ENCODE peak calls at places on chromosomes 16 and 17, in five cellular contexts. K is heart left ventricle, S is cardiac muscle cell, D is tibial artery, Z is PC-9. X is an unnamed sample.

GRCh38 chr16:4690946-4691665 is 2.3 kb upstream of the NUDT16L1 start:
- DNase-seq in K (peak; percentile 59), S (no peak), D (no peak), Z (no peak), X (no peak)

GRCh38 chr16:19718624-19718965 is 524 bp downstream of the IQCK start:
- DNase-seq in K (no peak), S (no peak), D (no peak), Z (no peak), X (no peak)

GRCh38 chr17:1724869-1725641 is 551 bp downstream of the WDR81 start:
- DNase-seq in K (peak; percentile 75), S (no peak), D (peak; percentile 74), Z (no peak), X (no peak)

GRCh38 chr17:2050246-2050866 is 4.5 kb upstream of the HIC1 start:
- DNase-seq in K (peak; percentile 83), S (peak; percentile 83), D (no peak), Z (no peak), X (peak; percentile 63)

GRCh38 chr17:19021622-19022083 is 17.1 kb upstream of the FAM83G start:
- DNase-seq in K (peak; percentile 55), S (no peak), D (no peak), Z (no peak), X (no peak)

GRCh38 chr17:3025421-3026124 is 37.8 kb downstream of the OR1D5 start:
- DNase-seq in K (no peak), S (no peak), D (peak; percentile 49), Z (no peak), X (no peak)

GRCh38 chr17:77899494-77899893 is 59.0 kb upstream of the TNRC6C start:
- DNase-seq in K (no peak), S (no peak), D (peak; percentile 47), Z (no peak), X (no peak)

GRCh38 chr16:9260665-9261064 is 169.2 kb downstream of the HAPSTR1 start:
- DNase-seq in K (no peak), S (no peak), D (no peak), Z (no peak), X (no peak)

GRCh38 chr17:59769891-59770290 is 62.4 kb downstream of the VMP1 start:
- DNase-seq in K (no peak), S (no peak), D (no peak), Z (peak; percentile 67), X (no peak)

GRCh38 chr16:533391-534088 is 6.0 kb downstream of the CAPN15 start:
- DNase-seq in K (no peak), S (peak; percentile 51), D (no peak), Z (no peak), X (no peak)

GRCh38 chr16:8168016-8168415 is 422.3 kb downstream of the TMEM114 start:
- DNase-seq in K (no peak), S (no peak), D (no peak), Z (no peak), X (no peak)

GRCh38 chr17:58307468-58308172 is 21.0 kb downstream of the TSPOAP1 start:
- DNase-seq in K (no peak), S (no peak), D (no peak), Z (no peak), X (peak; percentile 40)

GRCh38 chr17:61247438-61247837 is 152.2 kb upstream of the TBX2 start:
- DNase-seq in K (no peak), S (no peak), D (no peak), Z (no peak), X (peak; percentile 75)

GRCh38 chr17:59361916-59362810 is 30.7 kb downstream of the YPEL2 start:
- DNase-seq in K (no peak), S (no peak), D (peak; percentile 64), Z (peak; percentile 86), X (peak; percentile 88)

DNA sequence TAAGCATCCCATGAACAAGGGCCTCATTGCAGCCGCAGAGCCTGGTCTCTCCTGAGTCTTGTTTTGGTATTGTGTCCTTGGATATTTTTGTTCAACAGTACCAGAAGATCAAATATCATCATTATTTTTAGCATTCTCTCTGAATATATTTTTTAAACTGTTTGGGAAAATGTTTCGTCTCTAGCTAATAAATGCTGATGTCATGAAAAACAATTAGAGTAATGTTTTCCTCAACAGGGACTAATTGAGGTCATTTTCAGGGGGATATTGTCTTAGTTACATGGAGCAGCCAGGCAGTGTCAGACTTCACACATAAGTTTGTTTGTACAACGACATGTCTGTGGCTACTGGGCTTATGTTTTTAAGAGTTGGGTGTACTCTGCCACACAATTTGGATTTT is 805.3 kb upstream of the SOX9 start:
- DNase-seq in K (no peak), S (no peak), D (no peak), Z (no peak), X (no peak)
- H3K4me1 ChIP-seq in K (no peaks in the 10 kb centered on the region), S (no peaks in the 10 kb centered on the region), D (no peaks in the 10 kb centered on the region), Z (no peaks in the 10 kb centered on the region), X (no peaks in the 10 kb centered on the region)

GRCh38 chr17:81690549-81690948 is 6.7 kb downstream of the HGS start:
- DNase-seq in K (peak; percentile 59), S (no peak), D (no peak), Z (no peak), X (no peak)
- H3K36me3 ChIP-seq in K (peaks cover 100% of the 10 kb centered on the region), S (peaks cover 39% of the 10 kb centered on the region), D (peaks cover 97% of the 10 kb centered on the region), Z (no peaks in the 10 kb centered on the region), X (peaks cover 100% of the 10 kb centered on the region)

DNA sequence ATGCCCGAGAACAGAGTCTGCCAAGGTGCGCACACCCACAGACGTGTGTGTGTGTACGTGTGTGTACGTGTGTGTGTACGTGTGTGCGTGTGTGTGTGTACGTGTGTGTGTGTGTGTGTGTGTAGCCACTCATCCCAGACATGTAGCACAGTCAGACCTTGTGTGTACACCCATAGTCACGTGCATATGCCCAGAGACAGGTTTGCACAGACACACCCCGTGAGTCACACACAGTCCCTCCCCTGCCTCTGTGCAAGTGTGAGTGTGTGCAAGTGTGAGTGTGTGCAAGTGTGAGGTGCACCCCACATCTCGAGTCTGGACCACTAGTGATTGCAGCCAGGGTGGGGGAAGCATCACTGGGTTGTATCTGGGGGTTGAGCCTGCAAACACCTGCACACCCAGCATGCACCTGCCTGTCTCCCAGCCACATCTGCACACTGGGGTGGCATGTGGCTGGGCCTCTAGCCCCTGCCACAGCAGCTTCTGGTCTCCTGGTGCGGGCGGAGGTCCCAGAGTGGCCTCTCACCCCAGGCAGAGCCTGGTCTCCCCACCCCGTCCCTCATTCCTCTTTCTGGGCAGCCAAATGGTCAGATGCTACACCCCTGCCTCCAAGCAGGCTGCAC is 23.6 kb downstream of the BAHCC1 start:
- DNase-seq in K (no peak), S (no peak), D (no peak), Z (no peak), X (no peak)
- H3K27me3 ChIP-seq in K (no peaks in the 10 kb centered on the region), S (no peaks in the 10 kb centered on the region), D (no peaks in the 10 kb centered on the region), Z (no peaks in the 10 kb centered on the region), X (no peaks in the 10 kb centered on the region)

GRCh38 chr16:84929421-84930297 is 81.7 kb downstream of the ZDHHC7 start:
- DNase-seq in K (no peak), S (no peak), D (no peak), Z (no peak), X (no peak)
- H3K4me1 ChIP-seq in K (peaks cover 52% of the 10 kb centered on the region), S (peaks cover 8% of the 10 kb centered on the region), D (peaks cover 13% of the 10 kb centered on the region), Z (no peaks in the 10 kb centered on the region), X (no peaks in the 10 kb centered on the region)

DNA sequence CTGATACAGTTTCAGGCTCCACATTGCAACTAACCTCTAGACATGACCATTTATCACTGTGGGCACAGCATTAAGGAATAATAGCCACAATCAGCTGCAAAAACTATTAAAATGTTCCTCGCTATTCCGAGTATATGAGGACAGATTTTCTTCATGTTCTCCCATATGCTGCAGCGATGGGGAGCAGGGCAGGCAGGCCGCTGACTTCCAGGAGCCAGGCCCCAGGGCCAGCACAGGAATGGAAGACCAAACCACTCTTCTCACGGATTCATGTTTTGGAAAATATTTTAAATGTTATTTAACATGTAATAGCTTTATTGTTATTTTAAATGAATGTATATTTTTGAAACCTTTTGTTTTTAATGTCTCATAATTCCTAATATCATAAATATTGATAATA is 43.8 kb upstream of the ENDOV start:
- DNase-seq in K (no peak), S (no peak), D (no peak), Z (no peak), X (no peak)
- H3K36me3 ChIP-seq in K (peaks cover 99% of the 10 kb centered on the region), S (peaks cover 28% of the 10 kb centered on the region), D (peaks cover 96% of the 10 kb centered on the region), Z (peaks cover 4% of the 10 kb centered on the region), X (peaks cover 90% of the 10 kb centered on the region)

X was measured in SJSA1.